ENCODE peak calls at places on chromosomes 7 and 10, in five cellular contexts. E, K, P, C and S are unnamed samples.

GRCh38 chr7:142587578-142588191 is 161.6 kb upstream of the PRSS1 start:
- DNase-seq in E (no peak), K (peak; percentile 19), P (no peak), C (peak; percentile 69), S (peak; percentile 62)

GRCh38 chr7:148999166-148999565 is 29.1 kb downstream of the PDIA4 start:
- DNase-seq in E (no peak), K (no peak), P (no peak), C (no peak), S (no peak)

GRCh38 chr7:152637920-152638580 is 37.9 kb downstream of the XRCC2 start:
- DNase-seq in E (no peak), K (no peak), P (no peak), C (no peak), S (no peak)

GRCh38 chr7:548401-548800 is 28.8 kb upstream of the PDGFA start:
- DNase-seq in E (no peak), K (no peak), P (no peak), C (no peak), S (no peak)

GRCh38 chr10:63164045-63164722 is 31.1 kb downstream of the NRBF2 start:
- DNase-seq in E (no peak), K (no peak), P (no peak), C (peak; percentile 41), S (no peak)

GRCh38 chr7:50513166-50513871 is 51.9 kb downstream of the DDC start:
- DNase-seq in E (no peak), K (no peak), P (no peak), C (no peak), S (no peak)

GRCh38 chr10:60114765-60115586 is 208.6 kb upstream of the CCDC6 start:
- DNase-seq in E (peak; percentile 48), K (peak; percentile 15), P (no peak), C (no peak), S (peak; percentile 28)

GRCh38 chr10:123945506-123945905 is 53.9 kb upstream of the CPXM2 start:
- DNase-seq in E (no peak), K (peak; percentile 30), P (no peak), C (no peak), S (no peak)

GRCh38 chr7:1946025-1946424 is 275.9 kb downstream of the ELFN1 start:
- DNase-seq in E (no peak), K (peak; percentile 2), P (no peak), C (no peak), S (no peak)

GRCh38 chr7:77525231-77525630 is 11.9 kb upstream of the PTPN12 start:
- DNase-seq in E (no peak), K (no peak), P (no peak), C (no peak), S (no peak)

GRCh38 chr7:127239814-127240213 is 12.9 kb downstream of the GRM8 start:
- DNase-seq in E (no peak), K (no peak), P (no peak), C (no peak), S (no peak)

GRCh38 chr7:28573059-28573553 is 160.8 kb downstream of the CREB5 start:
- DNase-seq in E (no peak), K (peak; percentile 41), P (peak; percentile 12), C (no peak), S (no peak)

GRCh38 chr10:62082270-62082669 is 180.8 kb downstream of the ARID5B start:
- DNase-seq in E (no peak), K (no peak), P (no peak), C (no peak), S (no peak)

GRCh38 chr10:103627111-103627892 is 133.8 kb downstream of the NEURL1 start:
- DNase-seq in E (no peak), K (peak; percentile 47), P (no peak), C (no peak), S (no peak)

GRCh38 chr7:54972733-54973294 is 46.0 kb upstream of the EGFR start:
- DNase-seq in E (no peak), K (no peak), P (no peak), C (no peak), S (no peak)

GRCh38 chr10:98425511-98426352 is 10.8 kb upstream of the PYROXD2 start:
- DNase-seq in E (peak; percentile 49), K (peak; percentile 59), P (peak; percentile 56), C (peak; percentile 45), S (peak; percentile 77)

GRCh38 chr7:27202018-27202740 is 2.3 kb upstream of the HOXA13 start:
- DNase-seq in E (peak; percentile 37), K (no peak), P (no peak), C (no peak), S (no peak)

GRCh38 chr10:15254808-15255655 is 86.5 kb upstream of the NMT2 start:
- DNase-seq in E (no peak), K (no peak), P (no peak), C (peak; percentile 17), S (peak; percentile 48)

GRCh38 chr7:141053626-141054025 is 20.2 kb upstream of the TMEM178B start:
- DNase-seq in E (no peak), K (no peak), P (no peak), C (no peak), S (no peak)

GRCh38 chr10:97849491-97850402 is at the start of gene GOLGA7B:
- DNase-seq in E (peak; percentile 38), K (peak; percentile 46), P (peak; percentile 44), C (no peak), S (peak; percentile 73)

GRCh38 chr7:7188091-7188490 is 5.7 kb downstream of the C1GALT1 start:
- DNase-seq in E (no peak), K (no peak), P (no peak), C (no peak), S (no peak)

GRCh38 chr7:20225384-20225783 is 8.2 kb upstream of the MACC1 start:
- DNase-seq in E (no peak), K (no peak), P (no peak), C (no peak), S (no peak)

GRCh38 chr7:1809070-1809469 is 139.0 kb downstream of the ELFN1 start:
- DNase-seq in E (no peak), K (no peak), P (no peak), C (no peak), S (no peak)

DNA sequence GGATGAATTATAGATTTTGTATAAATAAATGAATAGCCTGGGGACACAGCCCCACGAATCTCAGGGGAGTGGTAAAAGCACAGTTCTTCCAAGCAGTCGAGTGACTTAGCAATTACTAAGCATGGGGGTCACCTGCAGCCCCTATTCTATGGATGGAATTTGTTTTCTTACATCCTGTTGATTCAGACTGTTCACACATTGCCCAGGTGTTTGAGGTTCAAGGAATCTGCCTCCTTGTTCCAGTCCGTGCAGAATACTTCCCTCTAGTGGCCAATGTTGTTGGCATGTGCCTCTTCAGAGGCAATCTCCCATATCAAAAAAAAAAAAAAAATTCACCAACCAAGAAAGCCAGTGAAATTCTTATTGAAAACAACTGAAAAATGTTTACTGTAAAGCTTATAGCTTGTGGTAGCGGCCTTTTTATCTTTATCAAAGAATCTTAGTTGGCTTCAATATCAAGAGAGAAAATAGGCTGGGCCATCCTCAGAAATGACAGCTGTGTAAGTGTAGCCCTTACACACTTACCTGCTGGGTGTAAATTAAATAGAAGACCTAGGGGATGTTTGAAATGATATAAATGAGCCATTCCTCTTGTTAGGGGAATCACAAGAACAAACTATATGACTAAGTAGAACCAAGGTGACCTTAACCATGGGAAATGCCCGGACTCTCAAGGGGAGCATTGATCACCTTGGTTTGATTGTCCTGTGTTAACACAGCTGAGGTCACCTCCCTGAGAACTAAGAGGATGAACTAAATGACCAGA is 7.8 kb downstream of the LIPM start:
- DNase-seq in E (no peak), K (peak; percentile 24), P (no peak), C (peak; percentile 45), S (peak; percentile 27)
- TF ChIP-seq CTCF in E (peak; percentile 73), K (peak; percentile 83), P (peak; percentile 66), C (peak; percentile 62), S (peak; percentile 70)

GRCh38 chr7:46153951-46154787 is 233.1 kb upstream of the IGFBP3 start:
- DNase-seq in E (no peak), K (no peak), P (no peak), C (no peak), S (peak; percentile 18)
- TF ChIP-seq CTCF in E (no peak), K (no peak), P (no peak), C (no peak), S (no peak)

GRCh38 chr10:79166312-79166721 is 97.6 kb downstream of the ZMIZ1 start:
- DNase-seq in E (no peak), K (no peak), P (no peak), C (no peak), S (no peak)

GRCh38 chr10:79166741-79167140 is 98.0 kb downstream of the ZMIZ1 start:
- DNase-seq in E (no peak), K (no peak), P (no peak), C (no peak), S (no peak)

GRCh38 chr10:79168231-79168630 is 99.5 kb downstream of the ZMIZ1 start:
- DNase-seq in E (no peak), K (no peak), P (no peak), C (no peak), S (no peak)

GRCh38 chr10:79165068-79165467 is 96.3 kb downstream of the ZMIZ1 start:
- DNase-seq in E (no peak), K (no peak), P (no peak), C (no peak), S (no peak)

GRCh38 chr10:79167537-79167936 is 98.8 kb downstream of the ZMIZ1 start:
- DNase-seq in E (no peak), K (no peak), P (no peak), C (no peak), S (no peak)
- TF ChIP-seq CTCF in E (no peak), K (no peak), P (no peak), C (no peak), S (no peak)

GRCh38 chr10:35546824-35547225 is 58.3 kb upstream of the GJD4 start:
- DNase-seq in E (no peak), K (no peak), P (no peak), C (no peak), S (no peak)
- TF ChIP-seq CTCF in E (no peak), K (peak; percentile 15), P (no peak), C (no peak), S (no peak)

DNA sequence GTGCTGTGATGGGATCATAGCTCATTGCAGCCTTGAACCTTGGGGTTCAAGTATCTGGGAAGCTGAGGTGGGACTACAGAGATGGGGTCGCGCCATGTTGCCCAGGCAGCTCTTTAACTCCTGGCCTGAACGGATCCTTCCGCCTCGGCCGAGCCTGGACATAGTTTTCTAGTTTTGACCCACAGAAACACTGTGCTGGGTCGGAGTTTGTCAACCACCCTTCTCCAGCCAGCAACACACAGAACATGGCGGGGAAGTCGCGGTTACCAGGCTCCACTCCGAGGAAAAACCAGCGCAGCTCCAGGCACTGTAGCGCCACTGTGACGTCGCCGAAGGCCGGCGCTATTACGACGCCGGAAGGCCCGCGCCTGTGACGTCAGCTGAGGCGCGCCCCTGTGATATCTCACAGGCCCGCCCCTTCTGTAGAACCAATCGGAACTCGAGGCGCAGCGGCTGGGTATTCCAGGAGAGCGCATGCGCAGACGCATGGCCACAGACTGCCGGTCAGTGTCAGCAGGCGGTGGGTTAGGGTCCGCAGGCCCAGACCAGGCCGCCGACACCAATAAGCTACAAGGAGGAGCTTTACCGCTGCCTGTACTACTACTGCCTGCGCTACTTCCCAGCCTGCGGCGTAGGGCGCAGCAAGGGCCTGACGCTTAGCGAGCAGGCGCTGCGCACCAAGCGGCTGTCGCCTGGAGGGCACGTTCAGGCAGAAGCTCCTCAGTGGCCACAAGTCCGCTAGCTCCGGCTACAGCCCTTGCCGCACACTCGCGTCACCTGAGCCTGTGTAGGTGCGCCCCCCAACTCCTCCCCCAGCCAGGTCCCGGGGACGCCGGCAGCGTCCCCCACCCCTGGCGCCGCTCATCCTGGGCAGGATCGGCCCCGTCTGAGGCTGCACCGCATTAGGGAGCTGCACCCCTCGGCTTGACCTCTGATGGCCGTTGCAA is 135.2 kb upstream of the KCTD7 start:
- DNase-seq in E (peak; percentile 97), K (peak; percentile 98), P (peak; percentile 98), C (peak; percentile 97), S (peak; percentile 96)
- TF ChIP-seq CTCF in E (no peak), K (no peak), P (peak; percentile 25), C (no peak), S (no peak)